ENCODE peak calls at places on chromosomes 11 and 22, in eight cellular contexts. One of them, this sample, is unnamed.

GRCh38 chr11:942853-943252 is 17.2 kb downstream of the AP2A2 start:
- DNase-seq in lung: no peak
- DNase-seq in CD8-positive, alpha-beta T cell: no peak
- DNase-seq in effector memory CD4-positive, alpha-beta T cell: no peak
- DNase-seq in RWPE1: no peak
- DNase-seq in neuronal stem cell: no peak
- DNase-seq in foreskin keratinocyte: no peak
- DNase-seq in hepatocyte: no peak
- DNase-seq in this sample: peak; percentile 52

GRCh38 chr22:48449466-48450187 is 1378.0 kb downstream of the BRD1 start:
- DNase-seq in lung: no peak
- DNase-seq in CD8-positive, alpha-beta T cell: no peak
- DNase-seq in effector memory CD4-positive, alpha-beta T cell: no peak
- DNase-seq in RWPE1: no peak
- DNase-seq in neuronal stem cell: no peak
- DNase-seq in foreskin keratinocyte: no peak
- DNase-seq in hepatocyte: no peak
- DNase-seq in this sample: peak; percentile 52

GRCh38 chr22:38745676-38746460 is 9.9 kb downstream of the SUN2 start:
- DNase-seq in lung: no peak
- DNase-seq in CD8-positive, alpha-beta T cell: no peak
- DNase-seq in effector memory CD4-positive, alpha-beta T cell: no peak
- DNase-seq in RWPE1: no peak
- DNase-seq in neuronal stem cell: no peak
- DNase-seq in foreskin keratinocyte: no peak
- DNase-seq in hepatocyte: no peak
- DNase-seq in this sample: no peak

GRCh38 chr11:12451179-12451814 is 73.9 kb downstream of the PARVA start:
- DNase-seq in lung: no peak
- DNase-seq in CD8-positive, alpha-beta T cell: no peak
- DNase-seq in effector memory CD4-positive, alpha-beta T cell: no peak
- DNase-seq in RWPE1: no peak
- DNase-seq in neuronal stem cell: no peak
- DNase-seq in foreskin keratinocyte: no peak
- DNase-seq in hepatocyte: no peak
- DNase-seq in this sample: no peak

GRCh38 chr11:120688166-120688565 is 176.6 kb downstream of the GRIK4 start:
- DNase-seq in lung: no peak
- DNase-seq in CD8-positive, alpha-beta T cell: no peak
- DNase-seq in effector memory CD4-positive, alpha-beta T cell: no peak
- DNase-seq in RWPE1: no peak
- DNase-seq in neuronal stem cell: no peak
- DNase-seq in foreskin keratinocyte: no peak
- DNase-seq in hepatocyte: no peak
- DNase-seq in this sample: no peak

GRCh38 chr11:88179141-88179540 is 3.9 kb upstream of the RAB38 start:
- DNase-seq in lung: no peak
- DNase-seq in CD8-positive, alpha-beta T cell: no peak
- DNase-seq in effector memory CD4-positive, alpha-beta T cell: no peak
- DNase-seq in RWPE1: peak; percentile 59
- DNase-seq in neuronal stem cell: no peak
- DNase-seq in foreskin keratinocyte: peak; percentile 98
- DNase-seq in hepatocyte: no peak
- DNase-seq in this sample: no peak

GRCh38 chr11:75718406-75719088 is 909 bp downstream of the MOGAT2 start:
- DNase-seq in lung: no peak
- DNase-seq in CD8-positive, alpha-beta T cell: no peak
- DNase-seq in effector memory CD4-positive, alpha-beta T cell: no peak
- DNase-seq in RWPE1: no peak
- DNase-seq in neuronal stem cell: no peak
- DNase-seq in foreskin keratinocyte: no peak
- DNase-seq in hepatocyte: no peak
- DNase-seq in this sample: no peak

GRCh38 chr22:46417268-46417580 is 81.7 kb downstream of the TRMU start:
- DNase-seq in lung: no peak
- DNase-seq in CD8-positive, alpha-beta T cell: no peak
- DNase-seq in effector memory CD4-positive, alpha-beta T cell: no peak
- DNase-seq in RWPE1: no peak
- DNase-seq in neuronal stem cell: no peak
- DNase-seq in foreskin keratinocyte: no peak
- DNase-seq in hepatocyte: no peak
- DNase-seq in this sample: no peak

GRCh38 chr11:94181943-94182342 is 53.3 kb downstream of the PANX1 start:
- DNase-seq in lung: no peak
- DNase-seq in CD8-positive, alpha-beta T cell: no peak
- DNase-seq in effector memory CD4-positive, alpha-beta T cell: no peak
- DNase-seq in RWPE1: no peak
- DNase-seq in neuronal stem cell: no peak
- DNase-seq in foreskin keratinocyte: no peak
- DNase-seq in hepatocyte: no peak
- DNase-seq in this sample: no peak

GRCh38 chr11:71946144-71946571 is 17.3 kb downstream of the RNF121 start:
- DNase-seq in lung: no peak
- DNase-seq in CD8-positive, alpha-beta T cell: no peak
- DNase-seq in effector memory CD4-positive, alpha-beta T cell: no peak
- DNase-seq in RWPE1: no peak
- DNase-seq in neuronal stem cell: no peak
- DNase-seq in foreskin keratinocyte: peak; percentile 64
- DNase-seq in hepatocyte: no peak
- DNase-seq in this sample: no peak

GRCh38 chr22:37485714-37486223 is 415 bp downstream of the MFNG start:
- DNase-seq in lung: no peak
- DNase-seq in CD8-positive, alpha-beta T cell: peak; percentile 32
- DNase-seq in effector memory CD4-positive, alpha-beta T cell: no peak
- DNase-seq in RWPE1: no peak
- DNase-seq in neuronal stem cell: no peak
- DNase-seq in foreskin keratinocyte: no peak
- DNase-seq in hepatocyte: no peak
- DNase-seq in this sample: no peak

GRCh38 chr11:111833524-111833923 is 37.9 kb downstream of the ALG9 start:
- DNase-seq in lung: no peak
- DNase-seq in CD8-positive, alpha-beta T cell: no peak
- DNase-seq in effector memory CD4-positive, alpha-beta T cell: no peak
- DNase-seq in RWPE1: no peak
- DNase-seq in neuronal stem cell: no peak
- DNase-seq in foreskin keratinocyte: no peak
- DNase-seq in hepatocyte: no peak
- DNase-seq in this sample: no peak

GRCh38 chr11:21988477-21988876 is 204.4 kb upstream of the ANO5 start:
- DNase-seq in lung: no peak
- DNase-seq in CD8-positive, alpha-beta T cell: no peak
- DNase-seq in effector memory CD4-positive, alpha-beta T cell: no peak
- DNase-seq in RWPE1: no peak
- DNase-seq in neuronal stem cell: no peak
- DNase-seq in foreskin keratinocyte: no peak
- DNase-seq in hepatocyte: peak; percentile 6
- DNase-seq in this sample: no peak

GRCh38 chr11:119473226-119473625 is 50.3 kb upstream of the THY1 start:
- DNase-seq in lung: no peak
- DNase-seq in CD8-positive, alpha-beta T cell: no peak
- DNase-seq in effector memory CD4-positive, alpha-beta T cell: no peak
- DNase-seq in RWPE1: no peak
- DNase-seq in neuronal stem cell: no peak
- DNase-seq in foreskin keratinocyte: no peak
- DNase-seq in hepatocyte: no peak
- DNase-seq in this sample: no peak

GRCh38 chr22:27752771-27753170 is 48.8 kb downstream of the MN1 start:
- DNase-seq in lung: no peak
- DNase-seq in CD8-positive, alpha-beta T cell: no peak
- DNase-seq in effector memory CD4-positive, alpha-beta T cell: no peak
- DNase-seq in RWPE1: peak; percentile 81
- DNase-seq in neuronal stem cell: no peak
- DNase-seq in foreskin keratinocyte: peak; percentile 68
- DNase-seq in hepatocyte: peak; percentile 34
- DNase-seq in this sample: no peak

GRCh38 chr11:64100345-64100744 is 64.6 kb downstream of the FLRT1 start:
- DNase-seq in lung: no peak
- DNase-seq in CD8-positive, alpha-beta T cell: no peak
- DNase-seq in effector memory CD4-positive, alpha-beta T cell: no peak
- DNase-seq in RWPE1: no peak
- DNase-seq in neuronal stem cell: no peak
- DNase-seq in foreskin keratinocyte: no peak
- DNase-seq in hepatocyte: no peak
- DNase-seq in this sample: peak; percentile 52

GRCh38 chr22:24108073-24108472 is 73.2 kb upstream of the SUSD2 start:
- DNase-seq in lung: no peak
- DNase-seq in CD8-positive, alpha-beta T cell: no peak
- DNase-seq in effector memory CD4-positive, alpha-beta T cell: no peak
- DNase-seq in RWPE1: no peak
- DNase-seq in neuronal stem cell: no peak
- DNase-seq in foreskin keratinocyte: no peak
- DNase-seq in hepatocyte: no peak
- DNase-seq in this sample: no peak

GRCh38 chr22:24106385-24107381 is 74.6 kb upstream of the SUSD2 start:
- DNase-seq in lung: no peak
- DNase-seq in CD8-positive, alpha-beta T cell: peak; percentile 44
- DNase-seq in effector memory CD4-positive, alpha-beta T cell: no peak
- DNase-seq in RWPE1: no peak
- DNase-seq in neuronal stem cell: no peak
- DNase-seq in foreskin keratinocyte: no peak
- DNase-seq in hepatocyte: no peak
- DNase-seq in this sample: peak; percentile 30

GRCh38 chr22:24105661-24106060 is 75.6 kb upstream of the SUSD2 start:
- DNase-seq in lung: no peak
- DNase-seq in CD8-positive, alpha-beta T cell: no peak
- DNase-seq in effector memory CD4-positive, alpha-beta T cell: no peak
- DNase-seq in RWPE1: no peak
- DNase-seq in neuronal stem cell: no peak
- DNase-seq in foreskin keratinocyte: no peak
- DNase-seq in hepatocyte: no peak
- DNase-seq in this sample: no peak

GRCh38 chr22:24109649-24110048 is 71.6 kb upstream of the SUSD2 start:
- DNase-seq in lung: no peak
- DNase-seq in CD8-positive, alpha-beta T cell: no peak
- DNase-seq in effector memory CD4-positive, alpha-beta T cell: no peak
- DNase-seq in RWPE1: no peak
- DNase-seq in neuronal stem cell: no peak
- DNase-seq in foreskin keratinocyte: no peak
- DNase-seq in hepatocyte: no peak
- DNase-seq in this sample: no peak

DNA sequence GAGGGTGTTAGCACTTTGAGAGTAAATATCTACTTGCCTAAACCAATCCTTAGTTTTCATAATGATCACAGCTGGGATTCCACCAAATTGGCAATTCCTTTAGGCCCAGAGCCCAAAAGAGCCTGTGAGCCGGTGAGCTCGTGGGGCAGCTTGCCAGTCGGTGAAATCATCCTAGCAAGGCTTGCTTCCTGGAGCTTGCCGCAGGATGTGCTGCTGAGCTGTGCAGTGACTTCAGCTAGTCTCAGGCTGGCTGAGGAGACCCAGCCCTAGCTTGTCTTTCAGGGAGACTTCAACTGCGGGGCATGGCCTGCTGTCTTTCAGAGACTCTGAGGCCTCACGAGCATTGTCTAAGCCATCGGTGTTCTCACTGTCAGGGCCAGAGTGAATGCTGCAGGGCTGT is 73.6 kb upstream of the SUSD2 start:
- DNase-seq in lung: peak; percentile 52
- DNase-seq in CD8-positive, alpha-beta T cell: no peak
- DNase-seq in effector memory CD4-positive, alpha-beta T cell: no peak
- DNase-seq in RWPE1: peak; percentile 4
- DNase-seq in neuronal stem cell: no peak
- DNase-seq in foreskin keratinocyte: peak; percentile 19
- DNase-seq in hepatocyte: no peak
- DNase-seq in this sample: peak; percentile 74
- H3K27ac ChIP-seq in lung: peak overlapping the region; percentile 6
- H3K27ac ChIP-seq in CD8-positive, alpha-beta T cell: no peak overlapping the region
- H3K27ac ChIP-seq in effector memory CD4-positive, alpha-beta T cell: no peak overlapping the region
- H3K27ac ChIP-seq in RWPE1: peak overlapping the region; percentile 75
- H3K27ac ChIP-seq in neuronal stem cell: no peak overlapping the region
- H3K27ac ChIP-seq in foreskin keratinocyte: no peak overlapping the region
- H3K27ac ChIP-seq in hepatocyte: no peak overlapping the region
- H3K27ac ChIP-seq in this sample: peak overlapping the region; percentile 64

GRCh38 chr11:104584823-104585222 is 313.4 kb downstream of the CASP12 start:
- DNase-seq in lung: no peak
- DNase-seq in CD8-positive, alpha-beta T cell: no peak
- DNase-seq in effector memory CD4-positive, alpha-beta T cell: no peak
- DNase-seq in RWPE1: no peak
- DNase-seq in neuronal stem cell: no peak
- DNase-seq in foreskin keratinocyte: no peak
- DNase-seq in hepatocyte: no peak
- DNase-seq in this sample: no peak

GRCh38 chr11:104583857-104584256 is 314.4 kb downstream of the CASP12 start:
- DNase-seq in lung: no peak
- DNase-seq in CD8-positive, alpha-beta T cell: no peak
- DNase-seq in effector memory CD4-positive, alpha-beta T cell: no peak
- DNase-seq in RWPE1: no peak
- DNase-seq in neuronal stem cell: no peak
- DNase-seq in foreskin keratinocyte: no peak
- DNase-seq in hepatocyte: no peak
- DNase-seq in this sample: no peak

GRCh38 chr11:104582431-104582830 is 315.8 kb downstream of the CASP12 start:
- DNase-seq in lung: no peak
- DNase-seq in CD8-positive, alpha-beta T cell: no peak
- DNase-seq in effector memory CD4-positive, alpha-beta T cell: no peak
- DNase-seq in RWPE1: no peak
- DNase-seq in neuronal stem cell: no peak
- DNase-seq in foreskin keratinocyte: no peak
- DNase-seq in hepatocyte: no peak
- DNase-seq in this sample: no peak

GRCh38 chr11:104581246-104581980 is 316.8 kb downstream of the CASP12 start:
- DNase-seq in lung: no peak
- DNase-seq in CD8-positive, alpha-beta T cell: no peak
- DNase-seq in effector memory CD4-positive, alpha-beta T cell: no peak
- DNase-seq in RWPE1: no peak
- DNase-seq in neuronal stem cell: peak; percentile 23
- DNase-seq in foreskin keratinocyte: no peak
- DNase-seq in hepatocyte: no peak
- DNase-seq in this sample: no peak
- H3K27ac ChIP-seq in lung: no peak overlapping the region
- H3K27ac ChIP-seq in CD8-positive, alpha-beta T cell: no peak overlapping the region
- H3K27ac ChIP-seq in effector memory CD4-positive, alpha-beta T cell: no peak overlapping the region
- H3K27ac ChIP-seq in RWPE1: no peak overlapping the region
- H3K27ac ChIP-seq in neuronal stem cell: no peak overlapping the region
- H3K27ac ChIP-seq in foreskin keratinocyte: no peak overlapping the region
- H3K27ac ChIP-seq in hepatocyte: no peak overlapping the region
- H3K27ac ChIP-seq in this sample: no peak overlapping the region

GRCh38 chr11:43944761-43945311 is 2.4 kb downstream of the C11orf96 start:
- DNase-seq in lung: peak; percentile 82
- DNase-seq in CD8-positive, alpha-beta T cell: peak; percentile 42
- DNase-seq in effector memory CD4-positive, alpha-beta T cell: peak; percentile 17
- DNase-seq in RWPE1: peak; percentile 69
- DNase-seq in neuronal stem cell: no peak
- DNase-seq in foreskin keratinocyte: no peak
- DNase-seq in hepatocyte: peak; percentile 54
- DNase-seq in this sample: no peak
- H3K27ac ChIP-seq in lung: peak overlapping the region; percentile 43
- H3K27ac ChIP-seq in CD8-positive, alpha-beta T cell: no peak overlapping the region
- H3K27ac ChIP-seq in effector memory CD4-positive, alpha-beta T cell: no peak overlapping the region
- H3K27ac ChIP-seq in RWPE1: no peak overlapping the region
- H3K27ac ChIP-seq in neuronal stem cell: no peak overlapping the region
- H3K27ac ChIP-seq in foreskin keratinocyte: no peak overlapping the region
- H3K27ac ChIP-seq in hepatocyte: no peak overlapping the region
- H3K27ac ChIP-seq in this sample: peak overlapping the region; percentile 80

GRCh38 chr11:115408036-115408911 is 95.9 kb downstream of the CADM1 start:
- DNase-seq in lung: no peak
- DNase-seq in CD8-positive, alpha-beta T cell: no peak
- DNase-seq in effector memory CD4-positive, alpha-beta T cell: no peak
- DNase-seq in RWPE1: no peak
- DNase-seq in neuronal stem cell: no peak
- DNase-seq in foreskin keratinocyte: no peak
- DNase-seq in hepatocyte: no peak
- DNase-seq in this sample: no peak
- H3K27ac ChIP-seq in lung: no peak overlapping the region
- H3K27ac ChIP-seq in CD8-positive, alpha-beta T cell: no peak overlapping the region
- H3K27ac ChIP-seq in effector memory CD4-positive, alpha-beta T cell: no peak overlapping the region
- H3K27ac ChIP-seq in RWPE1: no peak overlapping the region
- H3K27ac ChIP-seq in neuronal stem cell: no peak overlapping the region
- H3K27ac ChIP-seq in foreskin keratinocyte: no peak overlapping the region
- H3K27ac ChIP-seq in hepatocyte: no peak overlapping the region
- H3K27ac ChIP-seq in this sample: peak overlapping the region; percentile 66

This sample was measured in thyroid gland.